ENCODE peak calls at places on chromosomes 6 and 20, in six cellular contexts. One of them, this sample, is unnamed.

GRCh38 chr6:157596886-157597285 is 215.9 kb downstream of the ZDHHC14 start:
- DNase-seq in RWPE1: no peak
- DNase-seq in endodermal cell: no peak
- DNase-seq in spleen: no peak
- DNase-seq in left lung: no peak
- DNase-seq in HL-60: no peak
- DNase-seq in this sample: no peak

GRCh38 chr20:57791178-57791945 is 81.5 kb upstream of the PMEPA1 start:
- DNase-seq in RWPE1: no peak
- DNase-seq in endodermal cell: peak; percentile 18
- DNase-seq in spleen: no peak
- DNase-seq in left lung: no peak
- DNase-seq in HL-60: no peak
- DNase-seq in this sample: no peak

GRCh38 chr6:139996253-139996834 is 621.9 kb upstream of the CITED2 start:
- DNase-seq in RWPE1: no peak
- DNase-seq in endodermal cell: peak; percentile 67
- DNase-seq in spleen: no peak
- DNase-seq in left lung: no peak
- DNase-seq in HL-60: no peak
- DNase-seq in this sample: no peak

GRCh38 chr6:167915139-167915538 is 82.3 kb upstream of the KIF25 start:
- DNase-seq in RWPE1: no peak
- DNase-seq in endodermal cell: no peak
- DNase-seq in spleen: no peak
- DNase-seq in left lung: no peak
- DNase-seq in HL-60: no peak
- DNase-seq in this sample: no peak

GRCh38 chr20:53967527-53967926 is 102.9 kb downstream of the BCAS1 start:
- DNase-seq in RWPE1: no peak
- DNase-seq in endodermal cell: no peak
- DNase-seq in spleen: no peak
- DNase-seq in left lung: no peak
- DNase-seq in HL-60: no peak
- DNase-seq in this sample: no peak

GRCh38 chr6:44058617-44059358 is 68.5 kb downstream of the MRPL14 start:
- DNase-seq in RWPE1: peak; percentile 93
- DNase-seq in endodermal cell: no peak
- DNase-seq in spleen: peak; percentile 85
- DNase-seq in left lung: peak; percentile 94
- DNase-seq in HL-60: peak; percentile 100
- DNase-seq in this sample: peak; percentile 96

GRCh38 chr6:73652637-73653570 is 888 bp downstream of the SLC17A5 start:
- DNase-seq in RWPE1: peak; percentile 69
- DNase-seq in endodermal cell: peak; percentile 88
- DNase-seq in spleen: peak; percentile 92
- DNase-seq in left lung: peak; percentile 81
- DNase-seq in HL-60: peak; percentile 49
- DNase-seq in this sample: peak; percentile 74

GRCh38 chr6:118551063-118551672 is 3.1 kb downstream of the PLN start:
- DNase-seq in RWPE1: peak; percentile 45
- DNase-seq in endodermal cell: no peak
- DNase-seq in spleen: no peak
- DNase-seq in left lung: no peak
- DNase-seq in HL-60: no peak
- DNase-seq in this sample: no peak

GRCh38 chr6:3403244-3404154 is 53.4 kb downstream of the SLC22A23 start:
- DNase-seq in RWPE1: peak; percentile 59
- DNase-seq in endodermal cell: peak; percentile 78
- DNase-seq in spleen: no peak
- DNase-seq in left lung: peak; percentile 66
- DNase-seq in HL-60: no peak
- DNase-seq in this sample: no peak

GRCh38 chr6:122198922-122199321 is 200.5 kb upstream of the HSF2 start:
- DNase-seq in RWPE1: no peak
- DNase-seq in endodermal cell: no peak
- DNase-seq in spleen: no peak
- DNase-seq in left lung: no peak
- DNase-seq in HL-60: no peak
- DNase-seq in this sample: no peak

GRCh38 chr6:398065-398464 is 6.5 kb downstream of the IRF4 start:
- DNase-seq in RWPE1: no peak
- DNase-seq in endodermal cell: no peak
- DNase-seq in spleen: no peak
- DNase-seq in left lung: no peak
- DNase-seq in HL-60: no peak
- DNase-seq in this sample: no peak

GRCh38 chr6:138847884-138848283 is 52.0 kb downstream of the ECT2L start:
- DNase-seq in RWPE1: no peak
- DNase-seq in endodermal cell: no peak
- DNase-seq in spleen: no peak
- DNase-seq in left lung: no peak
- DNase-seq in HL-60: no peak
- DNase-seq in this sample: no peak

GRCh38 chr6:110415297-110415916 is at the start of gene DDO:
- DNase-seq in RWPE1: peak; percentile 21
- DNase-seq in endodermal cell: no peak
- DNase-seq in spleen: peak; percentile 80
- DNase-seq in left lung: peak; percentile 64
- DNase-seq in HL-60: no peak
- DNase-seq in this sample: peak; percentile 87

GRCh38 chr20:20491110-20491783 is 123.3 kb downstream of the INSM1 start:
- DNase-seq in RWPE1: no peak
- DNase-seq in endodermal cell: no peak
- DNase-seq in spleen: no peak
- DNase-seq in left lung: no peak
- DNase-seq in HL-60: no peak
- DNase-seq in this sample: no peak

GRCh38 chr20:52172392-52173047 is 19.1 kb downstream of the ZFP64 start:
- DNase-seq in RWPE1: peak; percentile 34
- DNase-seq in endodermal cell: no peak
- DNase-seq in spleen: no peak
- DNase-seq in left lung: no peak
- DNase-seq in HL-60: no peak
- DNase-seq in this sample: no peak

GRCh38 chr6:132115714-132116366 is 164.7 kb upstream of the CCN2 start:
- DNase-seq in RWPE1: peak; percentile 11
- DNase-seq in endodermal cell: no peak
- DNase-seq in spleen: no peak
- DNase-seq in left lung: no peak
- DNase-seq in HL-60: no peak
- DNase-seq in this sample: no peak

GRCh38 chr20:45991616-45992015 is 17.1 kb upstream of the MMP9 start:
- DNase-seq in RWPE1: no peak
- DNase-seq in endodermal cell: peak; percentile 20
- DNase-seq in spleen: no peak
- DNase-seq in left lung: no peak
- DNase-seq in HL-60: no peak
- DNase-seq in this sample: no peak

GRCh38 chr20:13878600-13878999 is 93.8 kb downstream of the NDUFAF5 start:
- DNase-seq in RWPE1: no peak
- DNase-seq in endodermal cell: no peak
- DNase-seq in spleen: no peak
- DNase-seq in left lung: no peak
- DNase-seq in HL-60: no peak
- DNase-seq in this sample: no peak

GRCh38 chr6:168524644-168525043 is 83.7 kb downstream of the SMOC2 start:
- DNase-seq in RWPE1: no peak
- DNase-seq in endodermal cell: peak; percentile 63
- DNase-seq in spleen: no peak
- DNase-seq in left lung: no peak
- DNase-seq in HL-60: no peak
- DNase-seq in this sample: no peak

GRCh38 chr6:128954308-128955043 is 71.5 kb downstream of the LAMA2 start:
- DNase-seq in RWPE1: no peak
- DNase-seq in endodermal cell: no peak
- DNase-seq in spleen: no peak
- DNase-seq in left lung: no peak
- DNase-seq in HL-60: no peak
- DNase-seq in this sample: no peak

GRCh38 chr20:8116067-8116811 is 15.8 kb upstream of the PLCB1 start:
- DNase-seq in RWPE1: no peak
- DNase-seq in endodermal cell: no peak
- DNase-seq in spleen: no peak
- DNase-seq in left lung: no peak
- DNase-seq in HL-60: no peak
- DNase-seq in this sample: no peak

GRCh38 chr20:50571466-50571865 is 61.3 kb downstream of the PTPN1 start:
- DNase-seq in RWPE1: no peak
- DNase-seq in endodermal cell: no peak
- DNase-seq in spleen: no peak
- DNase-seq in left lung: no peak
- DNase-seq in HL-60: no peak
- DNase-seq in this sample: no peak

GRCh38 chr6:136324981-136325380 is 35.3 kb upstream of the BCLAF1 start:
- DNase-seq in RWPE1: no peak
- DNase-seq in endodermal cell: no peak
- DNase-seq in spleen: no peak
- DNase-seq in left lung: no peak
- DNase-seq in HL-60: no peak
- DNase-seq in this sample: no peak

GRCh38 chr6:126312013-126312665 is 27.8 kb upstream of the CENPW start:
- DNase-seq in RWPE1: peak; percentile 24
- DNase-seq in endodermal cell: peak; percentile 57
- DNase-seq in spleen: no peak
- DNase-seq in left lung: no peak
- DNase-seq in HL-60: no peak
- DNase-seq in this sample: no peak

GRCh38 chr6:75081920-75082319 is 123.9 kb downstream of the COL12A1 start:
- DNase-seq in RWPE1: no peak
- DNase-seq in endodermal cell: no peak
- DNase-seq in spleen: no peak
- DNase-seq in left lung: no peak
- DNase-seq in HL-60: no peak
- DNase-seq in this sample: no peak

GRCh38 chr6:149480502-149481280 is 4.1 kb downstream of the ZC3H12D start:
- DNase-seq in RWPE1: no peak
- DNase-seq in endodermal cell: no peak
- DNase-seq in spleen: peak; percentile 82
- DNase-seq in left lung: peak; percentile 30
- DNase-seq in HL-60: no peak
- DNase-seq in this sample: no peak

GRCh38 chr20:22320245-22320915 is 264.0 kb downstream of the FOXA2 start:
- DNase-seq in RWPE1: peak; percentile 54
- DNase-seq in endodermal cell: no peak
- DNase-seq in spleen: no peak
- DNase-seq in left lung: no peak
- DNase-seq in HL-60: no peak
- DNase-seq in this sample: no peak

GRCh38 chr6:56652994-56653393 is 10.3 kb upstream of the DST start:
- DNase-seq in RWPE1: peak; percentile 77
- DNase-seq in endodermal cell: no peak
- DNase-seq in spleen: no peak
- DNase-seq in left lung: no peak
- DNase-seq in HL-60: no peak
- DNase-seq in this sample: no peak

GRCh38 chr20:61443541-61444126 is 191.6 kb downstream of the CDH4 start:
- DNase-seq in RWPE1: no peak
- DNase-seq in endodermal cell: no peak
- DNase-seq in spleen: no peak
- DNase-seq in left lung: no peak
- DNase-seq in HL-60: no peak
- DNase-seq in this sample: no peak

GRCh38 chr6:53854843-53855567 is 60.2 kb downstream of the LRRC1 start:
- DNase-seq in RWPE1: no peak
- DNase-seq in endodermal cell: no peak
- DNase-seq in spleen: no peak
- DNase-seq in left lung: no peak
- DNase-seq in HL-60: no peak
- DNase-seq in this sample: no peak
- H3K27ac ChIP-seq in RWPE1: no peak overlapping the region
- H3K27ac ChIP-seq in endodermal cell: no peak overlapping the region
- H3K27ac ChIP-seq in spleen: no peak overlapping the region
- H3K27ac ChIP-seq in left lung: no peak overlapping the region
- H3K27ac ChIP-seq in HL-60: no peak overlapping the region
- H3K27ac ChIP-seq in this sample: no peak overlapping the region

GRCh38 chr20:34703573-34704176 is 469 bp upstream of the TP53INP2 start:
- DNase-seq in RWPE1: no peak
- DNase-seq in endodermal cell: peak; percentile 66
- DNase-seq in spleen: no peak
- DNase-seq in left lung: peak; percentile 42
- DNase-seq in HL-60: no peak
- DNase-seq in this sample: no peak
- H3K27ac ChIP-seq in RWPE1: peak overlapping the region; percentile 89
- H3K27ac ChIP-seq in endodermal cell: peak overlapping the region; percentile 99
- H3K27ac ChIP-seq in spleen: peak overlapping the region; percentile 82
- H3K27ac ChIP-seq in left lung: peak overlapping the region; percentile 100
- H3K27ac ChIP-seq in HL-60: no peak overlapping the region
- H3K27ac ChIP-seq in this sample: peak overlapping the region; percentile 100

DNA sequence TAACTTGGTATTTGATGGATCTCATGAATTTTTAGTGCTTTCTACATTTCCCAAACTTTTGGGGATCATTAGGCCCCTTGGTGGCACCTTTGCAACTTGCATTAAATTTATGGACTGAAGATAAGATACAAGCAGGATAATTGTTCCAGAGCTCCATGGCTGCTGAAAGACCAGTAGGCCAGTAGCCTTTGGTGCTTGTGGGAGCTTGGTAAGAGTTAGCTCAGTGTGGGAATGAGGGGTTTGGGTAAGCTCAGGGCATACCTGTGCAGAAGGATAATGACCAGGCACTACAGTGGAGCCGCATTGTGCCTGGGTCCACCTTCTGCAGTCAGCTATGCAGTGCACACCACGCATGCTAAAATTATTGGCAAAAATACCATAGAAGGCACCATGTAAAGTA is 240.5 kb upstream of the SUPT3H start:
- DNase-seq in RWPE1: no peak
- DNase-seq in endodermal cell: no peak
- DNase-seq in spleen: no peak
- DNase-seq in left lung: no peak
- DNase-seq in HL-60: no peak
- DNase-seq in this sample: no peak
- H3K27ac ChIP-seq in RWPE1: no peak overlapping the region
- H3K27ac ChIP-seq in endodermal cell: no peak overlapping the region
- H3K27ac ChIP-seq in spleen: no peak overlapping the region
- H3K27ac ChIP-seq in left lung: no peak overlapping the region
- H3K27ac ChIP-seq in HL-60: no peak overlapping the region
- H3K27ac ChIP-seq in this sample: no peak overlapping the region

GRCh38 chr6:18330548-18331066 is 56.5 kb upstream of the RNF144B start:
- DNase-seq in RWPE1: no peak
- DNase-seq in endodermal cell: no peak
- DNase-seq in spleen: no peak
- DNase-seq in left lung: no peak
- DNase-seq in HL-60: no peak
- DNase-seq in this sample: no peak

GRCh38 chr6:18326980-18327379 is 60.2 kb upstream of the RNF144B start:
- DNase-seq in RWPE1: no peak
- DNase-seq in endodermal cell: no peak
- DNase-seq in spleen: no peak
- DNase-seq in left lung: no peak
- DNase-seq in HL-60: no peak
- DNase-seq in this sample: no peak

GRCh38 chr6:18328549-18328922 is 58.6 kb upstream of the RNF144B start:
- DNase-seq in RWPE1: no peak
- DNase-seq in endodermal cell: no peak
- DNase-seq in spleen: no peak
- DNase-seq in left lung: no peak
- DNase-seq in HL-60: no peak
- DNase-seq in this sample: no peak

GRCh38 chr6:18327621-18328548 is 59.3 kb upstream of the RNF144B start:
- DNase-seq in RWPE1: no peak
- DNase-seq in endodermal cell: peak; percentile 76
- DNase-seq in spleen: peak; percentile 93
- DNase-seq in left lung: peak; percentile 83
- DNase-seq in HL-60: no peak
- DNase-seq in this sample: peak; percentile 65

GRCh38 chr6:18329781-18330180 is 57.4 kb upstream of the RNF144B start:
- DNase-seq in RWPE1: no peak
- DNase-seq in endodermal cell: no peak
- DNase-seq in spleen: no peak
- DNase-seq in left lung: no peak
- DNase-seq in HL-60: no peak
- DNase-seq in this sample: no peak
- H3K27ac ChIP-seq in RWPE1: no peak overlapping the region
- H3K27ac ChIP-seq in endodermal cell: no peak overlapping the region
- H3K27ac ChIP-seq in spleen: no peak overlapping the region
- H3K27ac ChIP-seq in left lung: peak overlapping the region; percentile 61
- H3K27ac ChIP-seq in HL-60: peak overlapping the region; percentile 59
- H3K27ac ChIP-seq in this sample: peak overlapping the region; percentile 11

This sample was measured in right atrium auricular region.